ENCODE peak calls at places on chromosomes 13 and 19, in seven cellular contexts. C is stimulated activated CD4-positive, alpha-beta T cell treated with anti-CD3 and anti-CD28 coated beads, Interleukin-15, amount 100 ng/mL, for 48 hours; W is effector memory CD8-positive, alpha-beta T cell; Z is anterior cingulate cortex; S is NCI-H1105; L is activated T-cell treated with anti-CD3 and anti-CD28 coated beads, Interleukin-2, amount 50 U/mL, for 72 hours; R is stimulated activated naive CD8-positive, alpha-beta T cell treated with anti-CD3 and anti-CD28 coated beads, Interleukin-15, Interleukin-2, amounts not matched to agents 100 U/mL and 50 U/mL, for 24 hours. I is an unnamed sample.

GRCh38 chr19:11191273-11191755 is 6.0 kb downstream of the KANK2 start:
- DNase-seq in W (no peak), C (no peak), L (no peak), S (no peak), R (peak), Z (no peak), I (no peak)

GRCh38 chr13:93709511-93710244 is 483.1 kb downstream of the GPC6 start:
- DNase-seq in Z (no peak), L (no peak), S (no peak), C (no peak), R (no peak), W (no peak), I (no peak)

GRCh38 chr19:19571387-19571786 is 33.3 kb downstream of the CILP2 start:
- DNase-seq in C (no peak), L (no peak), R (no peak), S (no peak), Z (no peak), W (no peak), I (no peak)

GRCh38 chr13:33543631-33544030 is 258.1 kb upstream of the STARD13 start:
- DNase-seq in S (no peak), Z (no peak), C (no peak), R (no peak), L (peak), W (no peak), I (no peak)

GRCh38 chr19:23203841-23204344 is 46.3 kb downstream of the ZNF724 start:
- DNase-seq in Z (no peak), W (no peak), L (no peak), R (no peak), C (no peak), S (no peak), I (no peak)

GRCh38 chr13:91368101-91368500 is 20.6 kb downstream of the MIR17HG start:
- DNase-seq in Z (no peak), W (no peak), C (no peak), L (no peak), R (no peak), S (no peak), I (no peak)

GRCh38 chr19:10299545-10300458 is 9.8 kb downstream of the ZGLP1 start:
- DNase-seq in S (no peak), Z (peak), C (no peak), R (no peak), L (no peak), W (no peak), I (no peak)

GRCh38 chr19:33520844-33521479 is 629 bp downstream of the PEPD start:
- DNase-seq in W (no peak), R (no peak), L (no peak), S (no peak), C (no peak), Z (no peak), I (no peak)

GRCh38 chr19:31126236-31126635 is 223.0 kb downstream of the TSHZ3 start:
- DNase-seq in C (no peak), S (no peak), W (no peak), Z (no peak), R (no peak), L (no peak), I (no peak)

GRCh38 chr19:11495481-11495880 is 10.2 kb downstream of the ZNF653 start:
- DNase-seq in R (no peak), L (no peak), W (no peak), C (no peak), Z (no peak), S (no peak), I (no peak)

GRCh38 chr19:49200238-49200862 is 42.8 kb downstream of the TRPM4 start:
- DNase-seq in W (no peak), R (peak), Z (no peak), S (no peak), L (no peak), C (no peak), I (no peak)

GRCh38 chr13:104143760-104144406 is 1077.7 kb upstream of the SLC10A2 start:
- DNase-seq in S (no peak), L (no peak), Z (no peak), R (no peak), W (no peak), C (no peak), I (no peak)

GRCh38 chr19:3423183-3423829 is 56.9 kb downstream of the NFIC start:
- DNase-seq in W (no peak), S (no peak), C (no peak), Z (no peak), R (no peak), L (no peak), I (no peak)

GRCh38 chr13:101398920-101399319 is 17.4 kb downstream of the NALCN start:
- DNase-seq in L (no peak), W (no peak), R (no peak), S (no peak), C (no peak), Z (no peak), I (no peak)

GRCh38 chr19:41515054-41515652 is 60.8 kb upstream of the CEACAM21 start:
- DNase-seq in Z (no peak), L (no peak), S (no peak), W (no peak), R (no peak), C (no peak), I (no peak)

GRCh38 chr13:25241007-25241406 is 46.3 kb downstream of the MTMR6 start:
- DNase-seq in Z (no peak), L (no peak), C (no peak), R (no peak), S (no peak), W (no peak), I (no peak)